ENCODE peak calls at places on chromosome 17, in nine cellular contexts. J, E, G, U, N, S, K, F and Q are unnamed samples. For H3K36me3, the result is how much of the 10 kb centered on the place peaks cover.

GRCh38 chr17:64216030-64216384 is 47.1 kb downstream of the TEX2 start:
- DNase-seq in F (no peak), G (no peak), K (no peak), N (no peak), J (peak), S (no peak), U (no peak), E (no peak), Q (peak)

GRCh38 chr17:49708515-49709161 is 874 bp upstream of the SLC35B1 start:
- DNase-seq in G (no peak), J (no peak), E (no peak), S (no peak), U (peak), F (no peak), K (no peak), N (no peak), Q (no peak)

GRCh38 chr17:50863221-50863843 is 2.8 kb downstream of the TOB1 start:
- DNase-seq in U (peak), S (no peak), G (no peak), J (no peak), K (no peak), F (no peak), E (no peak), N (peak), Q (no peak)

GRCh38 chr17:14513835-14514234 is 213.0 kb downstream of the HS3ST3B1 start:
- DNase-seq in J (no peak), K (no peak), S (no peak), E (no peak), N (no peak), U (no peak), G (no peak), F (no peak), Q (no peak)

GRCh38 chr17:38512473-38513058 is 84.3 kb downstream of the ARHGAP23 start:
- DNase-seq in F (no peak), E (no peak), K (no peak), N (no peak), J (no peak), S (no peak), U (no peak), G (no peak), Q (no peak)

GRCh38 chr17:77451271-77451893 is 310.6 kb downstream of the SEC14L1 start:
- DNase-seq in E (no peak), F (peak), J (peak), K (peak), N (peak), G (peak), U (no peak), S (no peak), Q (no peak)

GRCh38 chr17:246851-247421 is 65.5 kb upstream of the DOC2B start:
- DNase-seq in N (no peak), G (peak), S (no peak), F (no peak), J (no peak), E (no peak), K (peak), U (no peak), Q (no peak)

GRCh38 chr17:67381925-67382257 is 4.8 kb downstream of the PITPNC1 start:
- DNase-seq in F (no peak), K (no peak), J (no peak), G (no peak), U (no peak), N (no peak), S (no peak), E (no peak), Q (no peak)

GRCh38 chr17:59328534-59329095 is 2.8 kb upstream of the YPEL2 start:
- DNase-seq in U (no peak), E (no peak), S (no peak), G (no peak), N (no peak), J (no peak), K (no peak), F (no peak), Q (no peak)

GRCh38 chr17:4090898-4091297 is 51.9 kb downstream of the ZZEF1 start:
- DNase-seq in G (no peak), K (no peak), N (no peak), S (peak), E (no peak), U (no peak), J (no peak), F (no peak), Q (no peak)
- H3K36me3 ChIP-seq in G (under half), K (half or more), N (half or more), S (half or more), E (half or more), U (under half), J (half or more), F (under half), Q (under half)

DNA sequence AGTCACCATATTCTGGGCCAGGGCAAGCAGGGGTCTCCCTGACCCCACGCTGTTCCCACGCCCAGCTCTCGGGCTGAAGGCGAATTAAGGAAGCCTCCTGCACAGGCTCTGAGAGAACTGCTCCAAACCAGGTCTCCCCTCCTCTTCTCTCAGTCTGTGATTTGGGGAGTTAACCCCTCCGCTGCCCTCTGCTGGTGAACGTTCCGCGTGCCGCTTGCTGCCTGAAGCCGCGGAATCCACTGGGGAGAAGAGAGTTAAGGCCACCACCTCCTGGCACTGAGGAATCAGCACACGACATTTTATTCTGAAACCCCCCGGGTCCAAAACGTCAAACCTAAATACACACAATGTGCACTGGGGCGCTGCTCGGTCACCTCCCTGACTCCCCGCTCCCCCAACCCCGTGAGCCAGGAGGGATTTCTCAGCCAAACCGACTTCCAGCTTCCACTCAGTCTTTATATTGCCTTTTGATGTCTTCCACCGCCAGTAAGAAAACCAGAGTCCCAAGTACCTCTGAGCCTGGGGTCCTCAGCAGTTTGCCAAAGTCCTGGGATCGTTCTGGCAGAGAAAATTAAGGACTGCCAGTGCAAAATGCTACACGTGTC is 54.4 kb upstream of the RCVRN start:
- DNase-seq in K (no peak), S (no peak), U (peak), F (peak), J (peak), E (no peak), G (peak), N (peak), Q (no peak)
- TF ChIP-seq CTCF in K (peak), S (peak), U (peak), F (peak), J (peak), E (no peak), G (peak), N (peak), Q (peak)

DNA sequence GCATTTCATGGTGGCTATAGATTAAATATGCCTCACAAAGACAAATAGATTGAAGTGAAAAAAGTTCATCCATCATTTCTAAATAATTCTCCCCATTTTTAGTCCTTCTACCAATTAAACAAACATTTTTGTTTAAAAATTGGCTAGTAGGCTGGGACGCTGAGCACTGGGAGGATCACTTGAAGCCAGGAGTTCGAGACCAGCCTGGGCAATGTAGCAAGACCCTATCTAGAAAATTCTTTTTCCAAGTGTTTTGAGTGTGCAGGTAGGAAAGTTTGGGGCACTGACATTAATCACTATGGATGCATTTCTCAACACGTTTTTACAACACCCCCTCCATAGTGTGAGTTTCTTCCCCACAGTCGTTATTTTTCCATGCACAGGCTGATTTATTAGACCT is 56.7 kb downstream of the MRC2 start:
- DNase-seq in K (no peak), S (no peak), J (no peak), F (no peak), E (no peak), N (no peak), U (no peak), G (no peak), Q (no peak)
- H3K36me3 ChIP-seq in K (under half), S (under half), J (half or more), F (under half), E (under half), N (under half), U (under half), G (under half), Q (under half)

GRCh38 chr17:8859029-8859803 is 8.3 kb downstream of the PIK3R6 start:
- DNase-seq in J (peak), G (no peak), F (no peak), S (no peak), U (peak), N (no peak), E (no peak), K (no peak), Q (peak)
- TF ChIP-seq CTCF in J (no peak), G (no peak), F (no peak), S (no peak), U (no peak), N (no peak), E (no peak), K (no peak), Q (peak)